ENCODE peak calls at places on chromosomes 1 and 21, in four cellular contexts. K is progenitor cell of endocrine pancreas; U is stimulated activated naive CD4-positive, alpha-beta T cell; M is Daoy. T is an unnamed sample.

GRCh38 chr1:36178479-36179219 is 22.7 kb downstream of the MAP7D1 start:
- DNase-seq in K (no peak), U (no peak), M (no peak), T (no peak)

GRCh38 chr1:102628008-102628736 is 480.1 kb downstream of the COL11A1 start:
- DNase-seq in K (no peak), U (no peak), M (no peak), T (no peak)

GRCh38 chr1:111015222-111015621 is 51.5 kb upstream of the LRIF1 start:
- DNase-seq in K (no peak), U (no peak), M (no peak), T (no peak)

GRCh38 chr1:212959266-212960220 is 9.2 kb downstream of the VASH2 start:
- DNase-seq in K (no peak), U (no peak), M (no peak), T (no peak)

GRCh38 chr1:38488162-38488898 is 371.2 kb downstream of the RRAGC start:
- DNase-seq in K (no peak), U (no peak), M (no peak), T (no peak)

GRCh38 chr1:102498929-102499328 is 502.2 kb upstream of the OLFM3 start:
- DNase-seq in K (no peak), U (no peak), M (no peak), T (no peak)

GRCh38 chr1:25677193-25677773 is 60.7 kb downstream of the MAN1C1 start:
- DNase-seq in K (no peak), U (peak; percentile 13), M (no peak), T (no peak)

GRCh38 chr1:61504840-61505239 is 220.1 kb downstream of the TM2D1 start:
- DNase-seq in K (no peak), U (no peak), M (peak; percentile 64), T (peak; percentile 28)

GRCh38 chr21:40019076-40019475 is 151.8 kb downstream of the PCP4 start:
- DNase-seq in K (no peak), U (no peak), M (no peak), T (no peak)

T was measured in H4.